ENCODE peak calls at places on chromosomes 3 and 15, in nine cellular contexts. One of them, this sample, is unnamed. For H3K4me1, the result is how much of the 10 kb centered on the place peaks cover.

GRCh38 chr3:13705702-13706280 is 156.9 kb downstream of the FBLN2 start:
- DNase-seq in ovary: no peak
- DNase-seq in K562: no peak
- DNase-seq in stomach: peak
- DNase-seq in transverse colon: no peak
- DNase-seq in HCT116: no peak
- DNase-seq in IMR-90: no peak
- DNase-seq in neural progenitor cell: no peak
- DNase-seq in body of pancreas: peak
- DNase-seq in this sample: no peak

GRCh38 chr15:49045691-49046112 is 544 bp downstream of the SECISBP2L start:
- DNase-seq in transverse colon: no peak
- DNase-seq in K562: peak
- DNase-seq in HCT116: no peak
- DNase-seq in stomach: no peak
- DNase-seq in IMR-90: peak
- DNase-seq in body of pancreas: no peak
- DNase-seq in ovary: no peak
- DNase-seq in neural progenitor cell: peak
- DNase-seq in this sample: peak

GRCh38 chr15:23069496-23070166 is 30.3 kb upstream of the TUBGCP5 start:
- DNase-seq in transverse colon: no peak
- DNase-seq in neural progenitor cell: peak
- DNase-seq in ovary: no peak
- DNase-seq in body of pancreas: no peak
- DNase-seq in K562: peak
- DNase-seq in HCT116: peak
- DNase-seq in stomach: no peak
- DNase-seq in IMR-90: no peak
- DNase-seq in this sample: no peak

GRCh38 chr3:38353151-38353550 is 6.6 kb downstream of the XYLB start:
- DNase-seq in body of pancreas: no peak
- DNase-seq in ovary: no peak
- DNase-seq in neural progenitor cell: no peak
- DNase-seq in transverse colon: no peak
- DNase-seq in stomach: no peak
- DNase-seq in IMR-90: peak
- DNase-seq in K562: no peak
- DNase-seq in HCT116: no peak
- DNase-seq in this sample: no peak

GRCh38 chr3:171077261-171077660 is 50.7 kb upstream of the SLC2A2 start:
- DNase-seq in transverse colon: no peak
- DNase-seq in HCT116: no peak
- DNase-seq in neural progenitor cell: no peak
- DNase-seq in stomach: no peak
- DNase-seq in K562: peak
- DNase-seq in ovary: no peak
- DNase-seq in body of pancreas: no peak
- DNase-seq in IMR-90: no peak
- DNase-seq in this sample: no peak

GRCh38 chr15:39313467-39313866 is 267.4 kb upstream of the THBS1 start:
- DNase-seq in stomach: no peak
- DNase-seq in K562: no peak
- DNase-seq in transverse colon: no peak
- DNase-seq in IMR-90: no peak
- DNase-seq in neural progenitor cell: no peak
- DNase-seq in HCT116: no peak
- DNase-seq in ovary: no peak
- DNase-seq in body of pancreas: no peak
- DNase-seq in this sample: no peak

GRCh38 chr3:151751161-151751560 is 17.4 kb downstream of the AADACL2 start:
- DNase-seq in body of pancreas: no peak
- DNase-seq in stomach: no peak
- DNase-seq in HCT116: no peak
- DNase-seq in ovary: no peak
- DNase-seq in K562: no peak
- DNase-seq in transverse colon: no peak
- DNase-seq in neural progenitor cell: no peak
- DNase-seq in IMR-90: peak
- DNase-seq in this sample: no peak

GRCh38 chr3:118559286-118559685 is 475.4 kb downstream of the IGSF11 start:
- DNase-seq in stomach: no peak
- DNase-seq in IMR-90: no peak
- DNase-seq in neural progenitor cell: no peak
- DNase-seq in K562: no peak
- DNase-seq in ovary: no peak
- DNase-seq in body of pancreas: no peak
- DNase-seq in HCT116: no peak
- DNase-seq in transverse colon: no peak
- DNase-seq in this sample: no peak

GRCh38 chr3:14522768-14523167 is 17.4 kb downstream of the GRIP2 start:
- DNase-seq in body of pancreas: no peak
- DNase-seq in IMR-90: no peak
- DNase-seq in K562: no peak
- DNase-seq in stomach: no peak
- DNase-seq in transverse colon: no peak
- DNase-seq in HCT116: no peak
- DNase-seq in ovary: no peak
- DNase-seq in neural progenitor cell: no peak
- DNase-seq in this sample: no peak

GRCh38 chr15:89360294-89360971 is 25.8 kb upstream of the POLG start:
- DNase-seq in transverse colon: no peak
- DNase-seq in body of pancreas: no peak
- DNase-seq in ovary: no peak
- DNase-seq in HCT116: no peak
- DNase-seq in IMR-90: no peak
- DNase-seq in K562: no peak
- DNase-seq in stomach: no peak
- DNase-seq in neural progenitor cell: peak
- DNase-seq in this sample: no peak

GRCh38 chr3:178233371-178233770 is 302.9 kb upstream of the KCNMB2 start:
- DNase-seq in stomach: no peak
- DNase-seq in neural progenitor cell: no peak
- DNase-seq in transverse colon: no peak
- DNase-seq in ovary: no peak
- DNase-seq in HCT116: no peak
- DNase-seq in K562: no peak
- DNase-seq in IMR-90: no peak
- DNase-seq in body of pancreas: no peak
- DNase-seq in this sample: no peak

GRCh38 chr3:60737633-60738399 is 513.4 kb downstream of the FHIT start:
- DNase-seq in stomach: no peak
- DNase-seq in transverse colon: no peak
- DNase-seq in K562: no peak
- DNase-seq in HCT116: no peak
- DNase-seq in IMR-90: no peak
- DNase-seq in neural progenitor cell: no peak
- DNase-seq in ovary: no peak
- DNase-seq in body of pancreas: no peak
- DNase-seq in this sample: no peak

GRCh38 chr3:51942603-51943450 is 664 bp downstream of the PARP3 start:
- DNase-seq in body of pancreas: peak
- DNase-seq in transverse colon: peak
- DNase-seq in HCT116: peak
- DNase-seq in neural progenitor cell: no peak
- DNase-seq in ovary: peak
- DNase-seq in stomach: peak
- DNase-seq in K562: peak
- DNase-seq in IMR-90: peak
- DNase-seq in this sample: peak

GRCh38 chr3:191414732-191415131 is 46.2 kb upstream of the PYDC2 start:
- DNase-seq in neural progenitor cell: no peak
- DNase-seq in transverse colon: no peak
- DNase-seq in stomach: no peak
- DNase-seq in body of pancreas: no peak
- DNase-seq in IMR-90: no peak
- DNase-seq in HCT116: no peak
- DNase-seq in ovary: no peak
- DNase-seq in K562: no peak
- DNase-seq in this sample: no peak

GRCh38 chr15:26772588-26773484 is at the start of gene GABRB3:
- DNase-seq in stomach: peak
- DNase-seq in body of pancreas: peak
- DNase-seq in neural progenitor cell: peak
- DNase-seq in transverse colon: no peak
- DNase-seq in HCT116: no peak
- DNase-seq in K562: no peak
- DNase-seq in IMR-90: no peak
- DNase-seq in ovary: peak
- DNase-seq in this sample: peak

DNA sequence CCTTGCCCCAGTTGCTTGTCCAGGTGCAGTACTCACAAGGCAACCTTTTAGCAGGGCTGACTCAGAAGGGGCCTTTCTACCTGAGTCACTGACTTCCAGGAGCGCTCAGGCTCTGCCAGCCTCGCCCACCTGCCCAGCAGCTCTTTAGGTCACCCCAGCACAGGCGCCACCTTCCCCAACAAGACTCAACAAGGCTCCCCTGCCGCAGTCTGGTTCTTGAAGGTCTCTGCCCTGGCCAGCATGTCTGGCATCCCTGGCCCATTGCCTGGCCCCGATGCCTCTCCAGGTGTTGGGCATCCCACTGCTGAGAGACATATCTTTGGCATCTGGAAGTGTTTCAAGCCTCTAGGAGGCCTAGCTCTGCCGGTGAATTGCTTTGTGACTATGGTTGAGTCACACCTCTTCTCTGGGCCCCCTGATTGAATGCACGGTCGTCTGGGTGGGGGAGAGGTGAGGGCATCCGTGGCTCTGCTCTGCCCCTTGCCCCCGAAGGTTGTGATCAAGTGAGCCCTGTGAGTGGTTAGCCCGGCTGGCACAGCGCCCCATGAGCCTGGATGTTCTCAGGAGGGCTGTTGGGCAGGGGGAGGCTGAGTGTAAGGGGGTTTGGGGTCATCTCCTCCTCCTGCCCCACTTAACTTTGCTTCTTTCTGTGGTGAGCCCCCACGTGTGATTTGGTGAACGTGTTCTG is 21.6 kb downstream of the SNX33 start:
- DNase-seq in HCT116: peak
- DNase-seq in IMR-90: peak
- DNase-seq in transverse colon: no peak
- DNase-seq in neural progenitor cell: no peak
- DNase-seq in stomach: peak
- DNase-seq in body of pancreas: peak
- DNase-seq in ovary: no peak
- DNase-seq in K562: no peak
- DNase-seq in this sample: no peak
- H3K4me1 ChIP-seq in HCT116: half or more
- H3K4me1 ChIP-seq in IMR-90: under half
- H3K4me1 ChIP-seq in transverse colon: under half
- H3K4me1 ChIP-seq in neural progenitor cell: under half
- H3K4me1 ChIP-seq in stomach: half or more
- H3K4me1 ChIP-seq in body of pancreas: half or more
- H3K4me1 ChIP-seq in ovary: under half
- H3K4me1 ChIP-seq in K562: under half
- H3K4me1 ChIP-seq in this sample: under half

GRCh38 chr3:182384182-182384581 is 409.1 kb upstream of the ATP11B start:
- DNase-seq in IMR-90: no peak
- DNase-seq in neural progenitor cell: no peak
- DNase-seq in transverse colon: no peak
- DNase-seq in ovary: no peak
- DNase-seq in stomach: no peak
- DNase-seq in K562: no peak
- DNase-seq in body of pancreas: no peak
- DNase-seq in HCT116: no peak
- DNase-seq in this sample: no peak
- H3K4me1 ChIP-seq in IMR-90: under half
- H3K4me1 ChIP-seq in neural progenitor cell: under half
- H3K4me1 ChIP-seq in transverse colon: under half
- H3K4me1 ChIP-seq in ovary: under half
- H3K4me1 ChIP-seq in stomach: under half
- H3K4me1 ChIP-seq in K562: under half
- H3K4me1 ChIP-seq in body of pancreas: under half
- H3K4me1 ChIP-seq in HCT116: under half
- H3K4me1 ChIP-seq in this sample: under half

GRCh38 chr3:128279594-128279880 is 126.3 kb downstream of the EEFSEC start:
- DNase-seq in stomach: no peak
- DNase-seq in body of pancreas: no peak
- DNase-seq in ovary: no peak
- DNase-seq in IMR-90: no peak
- DNase-seq in transverse colon: no peak
- DNase-seq in neural progenitor cell: no peak
- DNase-seq in HCT116: no peak
- DNase-seq in K562: no peak
- DNase-seq in this sample: no peak
- H3K4me1 ChIP-seq in stomach: under half
- H3K4me1 ChIP-seq in body of pancreas: under half
- H3K4me1 ChIP-seq in ovary: under half
- H3K4me1 ChIP-seq in IMR-90: under half
- H3K4me1 ChIP-seq in transverse colon: under half
- H3K4me1 ChIP-seq in neural progenitor cell: under half
- H3K4me1 ChIP-seq in HCT116: under half
- H3K4me1 ChIP-seq in K562: under half
- H3K4me1 ChIP-seq in this sample: under half

GRCh38 chr15:71752604-71753289 is 57.6 kb upstream of the NR2E3 start:
- DNase-seq in body of pancreas: peak
- DNase-seq in stomach: no peak
- DNase-seq in IMR-90: peak
- DNase-seq in neural progenitor cell: peak
- DNase-seq in transverse colon: peak
- DNase-seq in HCT116: peak
- DNase-seq in ovary: no peak
- DNase-seq in K562: peak
- DNase-seq in this sample: peak

GRCh38 chr15:71749500-71749899 is 60.9 kb upstream of the NR2E3 start:
- DNase-seq in IMR-90: no peak
- DNase-seq in body of pancreas: no peak
- DNase-seq in stomach: no peak
- DNase-seq in transverse colon: no peak
- DNase-seq in HCT116: no peak
- DNase-seq in ovary: no peak
- DNase-seq in neural progenitor cell: no peak
- DNase-seq in K562: no peak
- DNase-seq in this sample: no peak

GRCh38 chr15:71753346-71753745 is 57.0 kb upstream of the NR2E3 start:
- DNase-seq in neural progenitor cell: no peak
- DNase-seq in K562: no peak
- DNase-seq in HCT116: no peak
- DNase-seq in IMR-90: peak
- DNase-seq in transverse colon: no peak
- DNase-seq in body of pancreas: no peak
- DNase-seq in stomach: no peak
- DNase-seq in ovary: no peak
- DNase-seq in this sample: no peak

GRCh38 chr15:71754660-71755059 is 55.7 kb upstream of the NR2E3 start:
- DNase-seq in HCT116: no peak
- DNase-seq in K562: no peak
- DNase-seq in ovary: no peak
- DNase-seq in transverse colon: no peak
- DNase-seq in stomach: no peak
- DNase-seq in body of pancreas: no peak
- DNase-seq in neural progenitor cell: no peak
- DNase-seq in IMR-90: no peak
- DNase-seq in this sample: no peak

DNA sequence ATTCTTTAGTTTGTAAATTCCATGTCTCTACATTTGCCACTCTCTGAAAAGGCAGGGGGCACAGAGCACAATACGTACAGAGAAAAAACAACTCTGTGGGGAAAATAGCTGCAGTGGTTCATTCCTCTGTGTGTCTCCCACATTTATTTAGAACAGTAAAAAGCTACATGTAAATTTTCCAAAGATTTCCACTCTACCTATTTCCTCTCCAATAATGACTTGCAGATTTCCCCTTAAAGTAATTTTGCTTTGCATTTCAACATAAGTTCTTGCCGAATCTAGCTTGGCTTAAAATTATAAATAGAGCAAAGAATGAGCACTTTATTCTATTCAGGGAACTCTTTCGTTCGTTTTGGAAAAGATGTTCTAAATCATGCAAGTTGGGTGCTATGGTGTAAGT is 58.3 kb upstream of the NR2E3 start:
- DNase-seq in HCT116: no peak
- DNase-seq in IMR-90: no peak
- DNase-seq in neural progenitor cell: no peak
- DNase-seq in body of pancreas: no peak
- DNase-seq in K562: no peak
- DNase-seq in stomach: no peak
- DNase-seq in transverse colon: no peak
- DNase-seq in ovary: no peak
- DNase-seq in this sample: no peak
- H3K4me1 ChIP-seq in HCT116: under half
- H3K4me1 ChIP-seq in IMR-90: under half
- H3K4me1 ChIP-seq in neural progenitor cell: under half
- H3K4me1 ChIP-seq in body of pancreas: under half
- H3K4me1 ChIP-seq in K562: under half
- H3K4me1 ChIP-seq in stomach: under half
- H3K4me1 ChIP-seq in transverse colon: under half
- H3K4me1 ChIP-seq in ovary: under half
- H3K4me1 ChIP-seq in this sample: under half